ENCODE peak calls at places on chromosomes 11 and 22, in four cellular contexts. One of them, this sample, is unnamed.

GRCh38 chr11:5698281-5698680 is 8.7 kb downstream of the TRIM22 start:
- DNase-seq in A549: no peak
- DNase-seq in HCT116: no peak
- DNase-seq in GM23338: no peak
- DNase-seq in this sample: no peak

GRCh38 chr11:95241673-95242072 is 10.7 kb upstream of the SESN3 start:
- DNase-seq in A549: no peak
- DNase-seq in HCT116: no peak
- DNase-seq in GM23338: no peak
- DNase-seq in this sample: no peak

GRCh38 chr22:49439373-49439772 is 388.3 kb downstream of the BRD1 start:
- DNase-seq in A549: no peak
- DNase-seq in HCT116: no peak
- DNase-seq in GM23338: no peak
- DNase-seq in this sample: no peak

GRCh38 chr11:18332302-18332701 is 9.9 kb downstream of the GTF2H1 start:
- DNase-seq in A549: no peak
- DNase-seq in HCT116: no peak
- DNase-seq in GM23338: peak; percentile 28
- DNase-seq in this sample: no peak

GRCh38 chr11:27468209-27468608 is 4.4 kb downstream of the LGR4 start:
- DNase-seq in A549: no peak
- DNase-seq in HCT116: no peak
- DNase-seq in GM23338: no peak
- DNase-seq in this sample: no peak

GRCh38 chr11:110856340-110856739 is 144.1 kb upstream of the ARHGAP20 start:
- DNase-seq in A549: no peak
- DNase-seq in HCT116: no peak
- DNase-seq in GM23338: no peak
- DNase-seq in this sample: no peak

GRCh38 chr22:41642711-41643110 is 21.6 kb downstream of the XRCC6 start:
- DNase-seq in A549: no peak
- DNase-seq in HCT116: no peak
- DNase-seq in GM23338: no peak
- DNase-seq in this sample: no peak

GRCh38 chr11:7575841-7576451 is 62.1 kb downstream of the PPFIBP2 start:
- DNase-seq in A549: peak; percentile 66
- DNase-seq in HCT116: no peak
- DNase-seq in GM23338: no peak
- DNase-seq in this sample: no peak

GRCh38 chr11:46127150-46127638 is 5.9 kb upstream of the PHF21A start:
- DNase-seq in A549: peak; percentile 97
- DNase-seq in HCT116: peak; percentile 84
- DNase-seq in GM23338: peak; percentile 45
- DNase-seq in this sample: peak; percentile 86

GRCh38 chr11:12158926-12159325 is 48.5 kb downstream of the MICAL2 start:
- DNase-seq in A549: no peak
- DNase-seq in HCT116: no peak
- DNase-seq in GM23338: no peak
- DNase-seq in this sample: no peak

GRCh38 chr22:34567367-34567766 is 498.6 kb upstream of the ISX start:
- DNase-seq in A549: no peak
- DNase-seq in HCT116: no peak
- DNase-seq in GM23338: no peak
- DNase-seq in this sample: no peak

GRCh38 chr11:23769214-23769613 is 727.6 kb upstream of the LUZP2 start:
- DNase-seq in A549: no peak
- DNase-seq in HCT116: no peak
- DNase-seq in GM23338: peak; percentile 34
- DNase-seq in this sample: no peak

DNA sequence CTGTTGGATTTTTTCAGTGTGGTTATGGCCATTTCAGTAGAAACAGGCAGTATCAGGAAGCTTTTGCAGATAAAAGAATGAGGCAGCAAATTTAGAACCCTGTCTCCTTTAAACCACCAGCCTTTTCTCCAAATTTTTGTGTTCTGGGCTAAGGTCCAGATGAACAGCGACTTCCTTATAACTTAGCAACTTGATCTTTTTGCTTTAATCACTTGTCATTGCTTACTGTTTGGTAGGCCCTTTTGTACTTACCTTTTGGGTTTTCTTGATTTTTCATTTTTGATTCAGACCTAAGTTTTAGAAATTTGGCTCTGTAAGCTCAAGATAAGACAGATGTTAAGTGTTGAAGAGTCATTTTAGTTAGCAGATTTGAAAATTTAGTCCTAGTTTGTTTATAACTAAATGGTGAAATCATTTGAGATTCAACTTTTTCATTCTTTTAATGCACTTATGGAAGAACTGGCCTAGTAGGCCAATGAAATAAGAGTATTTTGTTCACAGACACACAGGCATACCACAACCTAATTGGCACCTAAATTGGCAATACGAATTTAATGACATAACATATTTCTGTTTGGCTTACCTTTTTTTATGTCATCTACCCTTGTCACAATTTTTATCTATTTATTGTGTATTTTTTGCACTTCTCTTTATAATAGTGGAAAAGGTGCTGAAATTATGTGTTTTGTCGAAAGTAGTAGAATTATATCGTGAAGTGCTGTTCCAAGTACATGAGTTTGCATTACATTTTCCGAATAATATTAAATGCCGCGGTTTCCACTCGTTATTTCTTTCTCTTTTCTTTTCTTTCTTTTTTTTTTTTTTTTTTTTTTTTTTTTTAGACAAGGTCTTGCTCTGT is 2.1 kb downstream of the RTN3 start:
- DNase-seq in A549: no peak
- DNase-seq in HCT116: no peak
- DNase-seq in GM23338: no peak
- DNase-seq in this sample: no peak
- TF ChIP-seq REST in A549: no peak
- TF ChIP-seq REST in HCT116: no peak
- TF ChIP-seq REST in GM23338: no peak
- TF ChIP-seq REST in this sample: no peak

DNA sequence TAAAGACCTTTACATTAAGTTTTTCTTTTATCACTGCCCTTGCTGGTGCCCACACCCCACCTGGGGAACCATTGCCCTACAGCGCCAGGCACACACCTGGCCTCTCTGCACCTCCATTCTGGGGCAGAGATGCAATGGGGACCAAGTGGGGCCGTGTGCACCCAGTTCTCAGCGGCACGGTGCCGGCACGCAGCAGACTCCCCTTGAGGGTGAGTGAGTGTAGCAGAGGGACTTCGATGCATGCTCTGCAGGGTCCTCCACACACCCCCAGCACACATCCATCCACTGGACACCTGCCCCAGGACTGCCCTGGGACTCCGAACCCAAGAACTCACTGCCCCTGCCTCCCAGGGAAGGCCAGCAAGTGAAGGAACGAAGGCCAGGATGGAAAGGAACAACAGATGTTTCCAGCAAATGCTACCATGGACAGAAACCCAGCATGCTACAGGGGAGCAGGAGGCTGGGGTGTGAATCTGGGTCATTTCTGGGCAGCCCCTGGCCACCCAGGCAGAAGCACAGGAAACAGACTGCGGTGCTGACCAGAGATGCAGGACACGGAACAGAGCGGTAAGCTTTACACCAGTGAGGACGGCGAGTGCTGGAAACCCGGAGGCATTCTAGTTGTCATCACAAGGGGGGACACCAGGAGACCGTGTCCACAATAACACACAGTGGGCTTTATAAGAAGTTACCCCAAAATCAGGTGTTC is 32.6 kb upstream of the MOB2 start:
- DNase-seq in A549: no peak
- DNase-seq in HCT116: no peak
- DNase-seq in GM23338: no peak
- DNase-seq in this sample: no peak
- TF ChIP-seq REST in A549: no peak
- TF ChIP-seq REST in HCT116: no peak
- TF ChIP-seq REST in GM23338: peak; percentile 46
- TF ChIP-seq REST in this sample: peak; percentile 71

GRCh38 chr11:107025673-107026072 is 7.4 kb upstream of the GUCY1A2 start:
- DNase-seq in A549: no peak
- DNase-seq in HCT116: no peak
- DNase-seq in GM23338: no peak
- DNase-seq in this sample: no peak
- TF ChIP-seq REST in A549: no peak
- TF ChIP-seq REST in HCT116: peak; percentile 3
- TF ChIP-seq REST in GM23338: no peak
- TF ChIP-seq REST in this sample: peak; percentile 74

GRCh38 chr11:299081-299891 is at the start of gene IFITM5:
- DNase-seq in A549: no peak
- DNase-seq in HCT116: no peak
- DNase-seq in GM23338: no peak
- DNase-seq in this sample: no peak
- TF ChIP-seq REST in A549: no peak
- TF ChIP-seq REST in HCT116: no peak
- TF ChIP-seq REST in GM23338: no peak
- TF ChIP-seq REST in this sample: no peak

This sample was measured in HL-60.